ENCODE peak calls at places on chromosomes 2 and 18, in eight cellular contexts. I is stimulated activated CD4-positive, alpha-beta T cell treated with anti-CD3 and anti-CD28 coated beads, Interleukin-1b, Interleukin-23, amount 100 ng/mL, for 24 hours; O is NCI-H460; B is substantia nigra; N is LoVo; V is epithelial cell of prostate; Y is heart left ventricle; E is activated naive CD4-positive, alpha-beta T cell. K is an unnamed sample.

GRCh38 chr18:50313031-50313607 is 25.6 kb upstream of the CXXC1 start:
- DNase-seq in E (no peak), B (no peak), Y (no peak), O (no peak), V (no peak), N (no peak), I (no peak), K (no peak)

GRCh38 chr2:128584296-128584900 is 265.7 kb upstream of the HS6ST1 start:
- DNase-seq in O (no peak), V (no peak), E (no peak), Y (no peak), I (no peak), N (no peak), B (no peak), K (peak)

GRCh38 chr2:216634317-216635148 is 1.3 kb downstream of the IGFBP2 start:
- DNase-seq in N (no peak), B (no peak), V (no peak), E (no peak), I (no peak), O (no peak), Y (no peak), K (no peak)

GRCh38 chr2:65364054-65364651 is 68.2 kb downstream of the SPRED2 start:
- DNase-seq in B (no peak), N (no peak), Y (no peak), E (no peak), V (no peak), I (no peak), O (no peak), K (no peak)

GRCh38 chr18:59871711-59872362 is 28.0 kb upstream of the PMAIP1 start:
- DNase-seq in N (no peak), V (no peak), Y (no peak), O (no peak), E (no peak), B (no peak), I (no peak), K (no peak)

GRCh38 chr2:138012082-138012481 is 47.8 kb downstream of the HNMT start:
- DNase-seq in N (no peak), V (no peak), I (no peak), Y (no peak), O (no peak), E (no peak), B (no peak), K (no peak)

GRCh38 chr2:220959391-220959802 is 612.7 kb downstream of the EPHA4 start:
- DNase-seq in O (no peak), E (no peak), Y (peak), I (no peak), B (peak), N (no peak), V (no peak), K (no peak)

GRCh38 chr2:148967056-148967455 is 71.4 kb upstream of the LYPD6B start:
- DNase-seq in I (no peak), B (no peak), Y (no peak), O (no peak), E (no peak), V (no peak), N (no peak), K (no peak)

GRCh38 chr2:239040152-239040761 is 192.4 kb downstream of the TWIST2 start:
- DNase-seq in N (no peak), E (no peak), I (no peak), B (peak), V (no peak), O (no peak), Y (peak), K (no peak)

GRCh38 chr2:169877406-169877805 is 50.2 kb downstream of the UBR3 start:
- DNase-seq in Y (no peak), I (no peak), B (no peak), E (no peak), V (no peak), O (no peak), N (no peak), K (no peak)

GRCh38 chr2:88874063-88874657 is 182.7 kb downstream of the RPIA start:
- DNase-seq in N (peak), V (no peak), B (peak), E (no peak), O (peak), Y (no peak), I (peak), K (no peak)

GRCh38 chr2:53484521-53484920 is 283.1 kb upstream of the CHAC2 start:
- DNase-seq in Y (no peak), N (no peak), O (no peak), E (no peak), B (no peak), I (no peak), V (no peak), K (no peak)

GRCh38 chr2:52918551-52918950 is 849.1 kb upstream of the CHAC2 start:
- DNase-seq in B (no peak), N (no peak), Y (no peak), V (peak), O (peak), I (no peak), E (no peak), K (peak)

GRCh38 chr2:113173563-113174368 is at the start of gene PSD4:
- DNase-seq in B (peak), E (peak), V (no peak), N (no peak), O (no peak), I (peak), Y (peak), K (no peak)

GRCh38 chr18:22434973-22435608 is 17.4 kb upstream of the CTAGE1 start:
- DNase-seq in V (peak), Y (no peak), N (no peak), I (no peak), O (no peak), B (no peak), E (no peak), K (peak)

GRCh38 chr2:84704505-84705244 is 176.2 kb downstream of the TRABD2A start:
- DNase-seq in Y (no peak), V (no peak), O (no peak), B (no peak), I (no peak), E (no peak), N (no peak), K (no peak)